ENCODE peak calls at places on chromosomes 7 and 10, in seven cellular contexts. One of them, this sample, is unnamed.
A peak's percentile ranks its signal among the peaks of the same experiment; 100 is the strongest.

GRCh38 chr7:47482013-47482761 is 99.7 kb downstream of the TNS3 start:
- DNase-seq in effector memory CD4-positive, alpha-beta T cell: no peak
- DNase-seq in EH: peak; percentile 97
- DNase-seq in Peyer's patch: peak; percentile 67
- DNase-seq in NCI-H345: no peak
- DNase-seq in MCF 10A: peak; percentile 85
- DNase-seq in head of caudate nucleus: no peak
- DNase-seq in this sample: no peak

GRCh38 chr7:121442845-121443244 is 46.7 kb upstream of the FAM3C start:
- DNase-seq in effector memory CD4-positive, alpha-beta T cell: peak; percentile 30
- DNase-seq in EH: no peak
- DNase-seq in Peyer's patch: no peak
- DNase-seq in NCI-H345: no peak
- DNase-seq in MCF 10A: peak; percentile 37
- DNase-seq in head of caudate nucleus: no peak
- DNase-seq in this sample: no peak

GRCh38 chr10:21318768-21319167 is 206.7 kb downstream of the SKIDA1 start:
- DNase-seq in effector memory CD4-positive, alpha-beta T cell: no peak
- DNase-seq in EH: peak; percentile 29
- DNase-seq in Peyer's patch: no peak
- DNase-seq in NCI-H345: peak; percentile 32
- DNase-seq in MCF 10A: peak; percentile 52
- DNase-seq in head of caudate nucleus: no peak
- DNase-seq in this sample: no peak

GRCh38 chr7:11237742-11238141 is 264.1 kb downstream of the PHF14 start:
- DNase-seq in effector memory CD4-positive, alpha-beta T cell: no peak
- DNase-seq in EH: no peak
- DNase-seq in Peyer's patch: no peak
- DNase-seq in NCI-H345: peak; percentile 32
- DNase-seq in MCF 10A: no peak
- DNase-seq in head of caudate nucleus: no peak
- DNase-seq in this sample: no peak

GRCh38 chr10:73251683-73252444 is 580 bp downstream of the MRPS16 start:
- DNase-seq in effector memory CD4-positive, alpha-beta T cell: no peak
- DNase-seq in EH: no peak
- DNase-seq in Peyer's patch: no peak
- DNase-seq in NCI-H345: no peak
- DNase-seq in MCF 10A: peak; percentile 18
- DNase-seq in head of caudate nucleus: no peak
- DNase-seq in this sample: no peak

GRCh38 chr10:111080224-111080623 is 3.4 kb downstream of the ADRA2A start:
- DNase-seq in effector memory CD4-positive, alpha-beta T cell: no peak
- DNase-seq in EH: no peak
- DNase-seq in Peyer's patch: no peak
- DNase-seq in NCI-H345: no peak
- DNase-seq in MCF 10A: no peak
- DNase-seq in head of caudate nucleus: no peak
- DNase-seq in this sample: no peak

GRCh38 chr10:104255244-104255981 is 721 bp downstream of the GSTO1 start:
- DNase-seq in effector memory CD4-positive, alpha-beta T cell: no peak
- DNase-seq in EH: peak; percentile 88
- DNase-seq in Peyer's patch: peak; percentile 56
- DNase-seq in NCI-H345: no peak
- DNase-seq in MCF 10A: peak; percentile 48
- DNase-seq in head of caudate nucleus: no peak
- DNase-seq in this sample: no peak

GRCh38 chr7:151032936-151033863 is 5.0 kb downstream of the ABCB8 start:
- DNase-seq in effector memory CD4-positive, alpha-beta T cell: no peak
- DNase-seq in EH: no peak
- DNase-seq in Peyer's patch: no peak
- DNase-seq in NCI-H345: no peak
- DNase-seq in MCF 10A: no peak
- DNase-seq in head of caudate nucleus: no peak
- DNase-seq in this sample: no peak

GRCh38 chr7:20133803-20134202 is 83.4 kb downstream of the MACC1 start:
- DNase-seq in effector memory CD4-positive, alpha-beta T cell: no peak
- DNase-seq in EH: no peak
- DNase-seq in Peyer's patch: no peak
- DNase-seq in NCI-H345: no peak
- DNase-seq in MCF 10A: no peak
- DNase-seq in head of caudate nucleus: no peak
- DNase-seq in this sample: no peak

GRCh38 chr7:2281556-2281955 is 32.7 kb downstream of the SNX8 start:
- DNase-seq in effector memory CD4-positive, alpha-beta T cell: no peak
- DNase-seq in EH: peak; percentile 32
- DNase-seq in Peyer's patch: no peak
- DNase-seq in NCI-H345: no peak
- DNase-seq in MCF 10A: no peak
- DNase-seq in head of caudate nucleus: no peak
- DNase-seq in this sample: no peak

GRCh38 chr7:77368974-77369373 is 47.2 kb downstream of the GSAP start:
- DNase-seq in effector memory CD4-positive, alpha-beta T cell: no peak
- DNase-seq in EH: peak; percentile 32
- DNase-seq in Peyer's patch: no peak
- DNase-seq in NCI-H345: no peak
- DNase-seq in MCF 10A: no peak
- DNase-seq in head of caudate nucleus: no peak
- DNase-seq in this sample: no peak

GRCh38 chr10:60894816-60895215 is 49.2 kb downstream of the RHOBTB1 start:
- DNase-seq in effector memory CD4-positive, alpha-beta T cell: no peak
- DNase-seq in EH: no peak
- DNase-seq in Peyer's patch: no peak
- DNase-seq in NCI-H345: no peak
- DNase-seq in MCF 10A: peak; percentile 21
- DNase-seq in head of caudate nucleus: no peak
- DNase-seq in this sample: no peak

GRCh38 chr7:150983893-150984368 is 5.8 kb upstream of the KCNH2 start:
- DNase-seq in effector memory CD4-positive, alpha-beta T cell: no peak
- DNase-seq in EH: peak; percentile 49
- DNase-seq in Peyer's patch: peak; percentile 47
- DNase-seq in NCI-H345: no peak
- DNase-seq in MCF 10A: peak; percentile 64
- DNase-seq in head of caudate nucleus: no peak
- DNase-seq in this sample: no peak

GRCh38 chr7:19561121-19561805 is 147.6 kb downstream of the POLR1F start:
- DNase-seq in effector memory CD4-positive, alpha-beta T cell: no peak
- DNase-seq in EH: no peak
- DNase-seq in Peyer's patch: no peak
- DNase-seq in NCI-H345: no peak
- DNase-seq in MCF 10A: peak; percentile 92
- DNase-seq in head of caudate nucleus: no peak
- DNase-seq in this sample: no peak

GRCh38 chr7:157516911-157517781 is 180.3 kb downstream of the DNAJB6 start:
- DNase-seq in effector memory CD4-positive, alpha-beta T cell: no peak
- DNase-seq in EH: no peak
- DNase-seq in Peyer's patch: peak; percentile 38
- DNase-seq in NCI-H345: no peak
- DNase-seq in MCF 10A: no peak
- DNase-seq in head of caudate nucleus: no peak
- DNase-seq in this sample: no peak